ENCODE peak calls at places on chromosomes 3 and 15, in four cellular contexts. U, J, F and Q are unnamed samples. For H3K9me3, the result is how much of the 10 kb centered on the place peaks cover.

GRCh38 chr3:132556467-132557159 is 40.5 kb upstream of the ACKR4 start:
- DNase-seq in U (no peak), J (no peak), F (no peak), Q (no peak)

GRCh38 chr3:63934484-63934883 is 22.3 kb upstream of the SCAANT1 start:
- DNase-seq in U (no peak), J (no peak), F (no peak), Q (no peak)

GRCh38 chr15:69599271-69599670 is 146.7 kb downstream of the RPLP1 start:
- DNase-seq in U (no peak), J (no peak), F (no peak), Q (no peak)

GRCh38 chr15:77347197-77347596 is 72.7 kb downstream of the PEAK1 start:
- DNase-seq in U (no peak), J (no peak), F (no peak), Q (no peak)

GRCh38 chr15:63905131-63905530 is 71.4 kb upstream of the HERC1 start:
- DNase-seq in U (peak), J (no peak), F (no peak), Q (no peak)

GRCh38 chr3:169895037-169895436 is 16.3 kb upstream of the SAMD7 start:
- DNase-seq in U (no peak), J (no peak), F (no peak), Q (no peak)

GRCh38 chr3:48748754-48749153 is 31.7 kb upstream of the IP6K2 start:
- DNase-seq in U (no peak), J (no peak), F (no peak), Q (no peak)

GRCh38 chr3:43770426-43771103 is 79.8 kb downstream of the ABHD5 start:
- DNase-seq in U (peak), J (no peak), F (no peak), Q (peak)

GRCh38 chr3:55726501-55726775 is 239.3 kb upstream of the WNT5A start:
- DNase-seq in U (no peak), J (no peak), F (no peak), Q (no peak)

GRCh38 chr3:151768393-151768930 is 34.7 kb downstream of the AADACL2 start:
- DNase-seq in U (no peak), J (no peak), F (no peak), Q (no peak)

GRCh38 chr3:189530822-189531221 is 100.4 kb upstream of the TP63 start:
- DNase-seq in U (no peak), J (no peak), F (no peak), Q (no peak)

GRCh38 chr3:30393079-30393478 is 213.3 kb upstream of the TGFBR2 start:
- DNase-seq in U (no peak), J (no peak), F (no peak), Q (no peak)

GRCh38 chr3:66761093-66761780 is 236.9 kb upstream of the KBTBD8 start:
- DNase-seq in U (no peak), J (no peak), F (no peak), Q (no peak)

GRCh38 chr15:89068325-89068784 is 19.9 kb upstream of the ABHD2 start:
- DNase-seq in U (no peak), J (no peak), F (peak), Q (no peak)

GRCh38 chr3:170768334-170768801 is 101.6 kb downstream of the RPL22L1 start:
- DNase-seq in U (no peak), J (no peak), F (no peak), Q (no peak)

GRCh38 chr3:112815981-112816380 is 30.7 kb downstream of the CD200R1L start:
- DNase-seq in U (no peak), J (no peak), F (peak), Q (no peak)

GRCh38 chr15:32657198-32657886 is 15.8 kb downstream of the SCG5 start:
- DNase-seq in U (no peak), J (no peak), F (no peak), Q (no peak)

GRCh38 chr3:179565496-179565895 is 2.8 kb downstream of the ACTL6A start:
- DNase-seq in U (no peak), J (no peak), F (no peak), Q (no peak)

GRCh38 chr15:43410572-43411214 is 39.8 kb downstream of the TUBGCP4 start:
- DNase-seq in U (no peak), J (no peak), F (no peak), Q (no peak)

GRCh38 chr3:127325630-127325961 is 37.8 kb upstream of the PRR20G start:
- DNase-seq in U (no peak), J (no peak), F (no peak), Q (no peak)

GRCh38 chr3:73611176-73611575 is 13.6 kb downstream of the PDZRN3 start:
- DNase-seq in U (no peak), J (no peak), F (no peak), Q (no peak)

GRCh38 chr3:129226374-129226773 is 23.0 kb upstream of the COPG1 start:
- DNase-seq in U (peak), J (no peak), F (no peak), Q (peak)

GRCh38 chr3:188212308-188212969 is 58.5 kb downstream of the LPP start:
- DNase-seq in U (peak), J (no peak), F (peak), Q (no peak)

GRCh38 chr3:131142580-131142979 is 115.9 kb downstream of the NEK11 start:
- DNase-seq in U (no peak), J (no peak), F (no peak), Q (no peak)

GRCh38 chr3:74033366-74033765 is 408.6 kb upstream of the PDZRN3 start:
- DNase-seq in U (no peak), J (no peak), F (no peak), Q (no peak)

GRCh38 chr3:155019576-155019975 is 60.5 kb upstream of the MME start:
- DNase-seq in U (no peak), J (no peak), F (peak), Q (no peak)

GRCh38 chr3:195911946-195912270 is 3.6 kb upstream of the TNK2 start:
- DNase-seq in U (peak), J (no peak), F (no peak), Q (no peak)

GRCh38 chr3:193883551-193883950 is 252.4 kb upstream of the HES1 start:
- DNase-seq in U (no peak), J (no peak), F (no peak), Q (no peak)

GRCh38 chr3:188153498-188153948 is 434 bp upstream of the LPP start:
- DNase-seq in U (peak), J (peak), F (peak), Q (peak)

GRCh38 chr3:76024640-76025039 is 239.3 kb upstream of the ZNF717 start:
- DNase-seq in U (no peak), J (no peak), F (no peak), Q (no peak)

GRCh38 chr15:65732698-65733097 is 59.4 kb downstream of the DENND4A start:
- DNase-seq in U (no peak), J (no peak), F (no peak), Q (no peak)

GRCh38 chr15:42736178-42736792 is 643 bp downstream of the CDAN1 start:
- DNase-seq in U (no peak), J (no peak), F (no peak), Q (no peak)

GRCh38 chr3:197309528-197310361 is 11.3 kb upstream of the DLG1 start:
- DNase-seq in U (no peak), J (no peak), F (no peak), Q (no peak)

GRCh38 chr3:127790009-127790533 is 32.2 kb downstream of the MGLL start:
- DNase-seq in U (no peak), J (no peak), F (no peak), Q (no peak)

GRCh38 chr15:98966036-98966787 is 41.4 kb downstream of the PGPEP1L start:
- DNase-seq in U (no peak), J (no peak), F (no peak), Q (no peak)

GRCh38 chr15:23708332-23708731 is 21.2 kb upstream of the NDN start:
- DNase-seq in U (no peak), J (no peak), F (no peak), Q (no peak)
- H3K9me3 ChIP-seq in U (under half), J (under half), F (under half), Q (under half)

GRCh38 chr15:22240403-22240802 is 160.1 kb downstream of the OR4M2 start:
- DNase-seq in U (no peak), J (no peak), F (no peak), Q (no peak)

GRCh38 chr15:22240951-22241350 is 160.6 kb downstream of the OR4M2 start:
- DNase-seq in U (no peak), J (no peak), F (no peak), Q (no peak)

GRCh38 chr15:22239806-22240180 is 159.5 kb downstream of the OR4M2 start:
- DNase-seq in U (no peak), J (no peak), F (no peak), Q (no peak)

GRCh38 chr15:22236469-22236868 is 156.1 kb downstream of the OR4M2 start:
- DNase-seq in U (no peak), J (no peak), F (no peak), Q (no peak)

DNA sequence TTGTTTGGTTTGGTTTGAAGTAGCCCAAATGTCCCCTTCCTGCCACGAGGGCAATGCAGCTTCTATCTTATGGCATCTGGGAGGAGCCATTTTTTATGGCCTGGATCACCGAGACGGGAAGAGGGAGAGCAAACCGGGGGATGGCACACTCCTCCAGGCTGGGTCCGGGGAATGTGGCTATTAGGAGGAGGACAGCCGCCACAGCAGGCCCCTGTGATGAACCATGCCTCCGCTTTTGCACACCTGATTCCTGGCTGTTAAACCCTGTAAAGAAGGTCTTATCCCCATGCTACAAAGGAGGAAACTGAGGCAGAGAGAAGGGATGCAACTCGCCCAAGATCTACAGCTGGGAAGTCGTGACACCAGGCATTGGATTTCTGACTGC is 157.6 kb downstream of the OR4M2 start:
- DNase-seq in U (no peak), J (no peak), F (no peak), Q (no peak)
- H3K9me3 ChIP-seq in U (under half), J (under half), F (half or more), Q (under half)

GRCh38 chr15:62112051-62112450 is 45.3 kb downstream of the C2CD4A start:
- DNase-seq in U (no peak), J (no peak), F (no peak), Q (no peak)

GRCh38 chr15:62107561-62108110 is 40.9 kb downstream of the C2CD4A start:
- DNase-seq in U (no peak), J (no peak), F (no peak), Q (no peak)

GRCh38 chr15:62108411-62108810 is 41.6 kb downstream of the C2CD4A start:
- DNase-seq in U (no peak), J (no peak), F (no peak), Q (no peak)

GRCh38 chr15:62109457-62109856 is 42.7 kb downstream of the C2CD4A start:
- DNase-seq in U (no peak), J (no peak), F (no peak), Q (peak)

DNA sequence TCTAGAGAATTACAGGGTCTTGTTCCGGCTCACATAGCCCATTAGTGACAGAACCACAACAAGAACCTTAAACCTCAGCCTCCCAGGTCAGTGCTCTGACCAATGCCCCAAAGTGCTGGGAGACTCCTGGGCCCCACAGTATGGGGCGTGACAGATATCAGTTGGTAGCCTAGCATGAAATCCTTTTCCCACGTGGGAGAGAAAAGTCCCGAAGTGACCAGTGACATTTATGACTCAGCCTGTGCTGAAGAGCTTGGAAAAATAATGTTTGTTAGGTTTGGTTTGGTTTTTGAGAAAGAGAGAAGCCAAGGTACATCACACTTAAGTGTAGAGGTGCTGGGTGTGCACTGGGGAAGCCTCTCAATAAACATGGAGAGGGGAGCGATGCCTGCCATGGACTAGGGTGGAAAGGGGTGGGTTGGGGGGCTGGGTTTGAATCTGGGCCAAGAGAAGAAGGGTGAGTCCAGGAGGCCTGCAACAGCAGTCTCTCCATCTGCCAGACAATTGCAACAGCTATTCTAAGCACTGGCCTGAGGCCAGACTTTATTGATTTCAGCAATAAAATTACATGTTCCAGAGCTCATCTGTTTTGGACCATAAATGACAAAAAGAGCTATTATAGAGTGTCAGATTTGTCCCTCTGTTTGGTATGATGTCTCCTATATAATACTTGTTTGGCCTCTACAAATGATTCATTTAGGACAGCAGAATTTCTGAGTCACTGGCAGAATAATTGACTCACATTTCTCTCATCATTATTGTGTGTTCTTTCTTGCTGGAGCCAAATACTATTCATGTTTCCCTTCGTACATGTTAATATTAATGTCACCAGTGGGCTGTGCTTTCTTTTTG is 43.4 kb downstream of the C2CD4A start:
- DNase-seq in U (no peak), J (no peak), F (no peak), Q (peak)
- H3K9me3 ChIP-seq in U (under half), J (under half), F (under half), Q (under half)

DNA sequence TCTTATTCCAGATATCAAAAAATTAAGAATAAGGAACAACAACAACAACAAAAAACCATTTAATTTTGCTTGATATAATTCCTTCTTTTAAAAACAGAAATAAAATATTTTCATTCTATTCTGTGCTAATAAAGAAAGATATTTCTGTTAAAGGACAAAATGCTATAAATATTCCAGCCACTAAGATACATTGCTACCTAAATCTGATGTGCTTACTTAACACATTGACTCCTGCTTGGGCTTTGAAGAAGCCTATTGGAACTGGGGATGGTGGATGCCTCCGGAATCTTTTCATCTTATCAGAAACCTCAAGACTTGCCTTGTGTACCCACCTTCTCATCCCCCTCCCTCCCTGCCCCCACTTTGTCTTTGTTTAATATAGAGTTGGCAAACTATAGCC is 320.2 kb downstream of the MEX3B start:
- DNase-seq in U (no peak), J (no peak), F (no peak), Q (no peak)
- H3K9me3 ChIP-seq in U (under half), J (under half), F (under half), Q (under half)

DNA sequence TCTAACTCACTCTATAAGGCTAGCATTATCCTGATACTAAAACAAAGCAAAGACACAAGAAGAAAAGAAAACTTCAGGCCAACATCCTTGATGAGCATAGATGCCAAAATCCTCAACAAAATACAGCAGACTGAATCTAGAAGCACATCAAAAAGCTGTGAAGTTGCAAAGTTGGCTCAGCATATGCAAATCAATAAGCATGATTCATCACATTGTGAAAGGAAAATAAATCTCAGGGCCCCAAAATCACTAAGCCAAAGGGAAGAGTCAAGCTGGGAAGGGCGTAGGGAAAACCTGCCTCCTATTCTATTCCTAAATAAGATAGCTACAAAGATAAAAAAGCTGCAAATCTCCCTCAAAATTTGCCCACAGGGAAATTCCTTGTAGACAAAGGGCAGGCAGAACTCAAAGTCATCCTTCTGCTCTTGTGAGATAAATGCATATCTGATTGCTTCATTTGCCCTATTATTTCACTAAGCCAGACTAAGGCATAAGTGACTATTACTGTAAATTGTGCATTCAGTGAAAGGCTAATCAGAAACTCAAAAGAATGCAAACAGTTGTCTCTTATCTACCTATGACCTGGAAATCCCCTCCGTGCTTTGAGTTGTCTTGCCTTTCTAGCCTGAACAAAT is 30.4 kb upstream of the CCNL1 start:
- DNase-seq in U (no peak), J (no peak), F (no peak), Q (no peak)
- H3K9me3 ChIP-seq in U (half or more), J (under half), F (under half), Q (under half)

DNA sequence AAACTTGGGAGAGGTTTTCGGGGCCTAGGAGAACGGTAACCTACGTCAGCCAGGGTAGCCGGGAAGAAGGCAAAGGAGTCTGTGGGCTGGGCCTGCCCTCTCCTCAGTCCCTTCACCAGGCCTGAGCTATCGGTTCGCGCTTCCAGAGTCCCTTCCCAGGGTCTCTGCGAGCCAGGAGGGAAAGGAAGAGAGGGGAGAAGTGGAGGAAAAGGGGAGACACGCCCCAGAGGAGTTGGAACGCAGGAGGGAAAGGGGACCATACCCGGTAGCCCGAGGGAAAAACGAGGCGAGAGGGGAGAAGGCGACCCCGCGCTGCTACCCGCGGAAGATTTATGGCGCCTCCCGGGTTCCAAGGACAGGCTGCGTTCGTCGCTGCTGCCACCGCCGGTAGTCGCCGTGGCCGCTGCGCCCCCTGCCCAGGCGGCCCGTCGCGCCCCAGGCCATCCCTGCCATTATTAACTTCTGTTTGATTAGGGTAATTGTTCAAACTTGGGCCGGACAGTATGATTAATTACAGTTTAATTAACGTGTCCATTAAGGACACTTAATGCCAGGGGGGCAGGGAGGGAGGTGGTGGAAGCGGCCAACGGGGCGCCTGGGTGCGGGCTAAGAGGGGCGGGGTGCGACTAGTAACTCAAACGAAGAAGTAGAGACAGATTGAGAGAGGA is 3.4 kb upstream of the SKOR1 start:
- DNase-seq in U (no peak), J (no peak), F (no peak), Q (no peak)
- H3K9me3 ChIP-seq in U (under half), J (under half), F (under half), Q (under half)

GRCh38 chr15:86403221-86403620 is 323.6 kb downstream of the AGBL1 start:
- DNase-seq in U (no peak), J (no peak), F (no peak), Q (no peak)

GRCh38 chr15:86394866-86395265 is 315.2 kb downstream of the AGBL1 start:
- DNase-seq in U (no peak), J (no peak), F (no peak), Q (no peak)

GRCh38 chr15:86403914-86404583 is 324.4 kb downstream of the AGBL1 start:
- DNase-seq in U (no peak), J (no peak), F (no peak), Q (no peak)

GRCh38 chr15:86398986-86399677 is 319.5 kb downstream of the AGBL1 start:
- DNase-seq in U (peak), J (no peak), F (no peak), Q (no peak)
- H3K9me3 ChIP-seq in U (under half), J (under half), F (under half), Q (under half)

DNA sequence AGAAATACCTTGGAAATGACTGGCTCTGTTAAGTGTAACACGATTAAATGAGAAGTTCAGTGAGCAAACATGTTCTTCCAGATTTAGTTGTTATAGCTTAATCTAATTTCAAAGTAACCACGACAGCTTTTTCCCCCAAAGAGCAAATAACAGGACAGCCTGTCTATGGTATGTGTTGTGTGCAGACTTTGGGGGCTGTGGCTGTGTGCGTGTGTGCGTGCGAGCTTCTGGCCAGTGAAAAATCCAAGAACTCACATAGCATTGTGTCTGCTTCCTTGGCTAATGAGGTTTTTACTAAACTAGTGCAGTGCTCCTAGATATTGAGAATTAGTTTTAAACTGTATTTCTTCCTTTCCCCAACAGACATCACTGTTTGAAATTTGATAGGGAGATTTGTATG is 167.1 kb downstream of the CACNA1D start:
- DNase-seq in U (no peak), J (no peak), F (no peak), Q (no peak)
- H3K9me3 ChIP-seq in U (under half), J (under half), F (under half), Q (under half)